ENCODE peak calls at places on chromosome X, in seven cellular contexts. X is neural crest cell, S is AG04449, A is lower leg skin, F is tibial artery, Z is cardiac muscle cell, C is PC-3. J is an unnamed sample.
A peak's percentile ranks its signal among the peaks of the same experiment; 100 is the strongest.

GRCh38 chrX:71846429-71846828 is 64.2 kb upstream of the NHSL2 start:
- DNase-seq in Z (peak; percentile 24), X (no peak), C (no peak), F (no peak), S (no peak), A (no peak), J (no peak)

GRCh38 chrX:39840141-39841126 is 257.3 kb downstream of the BCOR start:
- DNase-seq in Z (no peak), X (no peak), S (no peak), A (no peak), F (peak; percentile 26), C (no peak), J (no peak)

GRCh38 chrX:121886557-121886956 is 839.1 kb downstream of the GLUD2 start:
- DNase-seq in S (no peak), X (no peak), A (no peak), C (no peak), Z (no peak), F (no peak), J (no peak)

GRCh38 chrX:108199041-108199440 is 107.5 kb downstream of the ATG4A start:
- DNase-seq in S (no peak), Z (no peak), A (no peak), X (no peak), C (no peak), F (no peak), J (no peak)

GRCh38 chrX:115625577-115626301 is 64.8 kb downstream of the PLS3 start:
- DNase-seq in A (no peak), C (no peak), F (no peak), Z (peak; percentile 62), X (no peak), S (no peak), J (peak; percentile 10)

GRCh38 chrX:16934212-16934611 is 12.2 kb upstream of the REPS2 start:
- DNase-seq in F (no peak), S (no peak), C (no peak), A (no peak), Z (no peak), X (no peak), J (no peak)

GRCh38 chrX:111394581-111394980 is 17.4 kb downstream of the DCX start:
- DNase-seq in F (no peak), C (no peak), X (no peak), Z (no peak), A (no peak), S (no peak), J (no peak)

GRCh38 chrX:14529288-14529989 is at the start of gene GLRA2:
- DNase-seq in X (peak; percentile 49), F (no peak), Z (peak; percentile 6), C (peak; percentile 35), A (no peak), S (no peak), J (no peak)

GRCh38 chrX:147958316-147958715 is 22.8 kb upstream of the FMR1NB start:
- DNase-seq in S (no peak), A (no peak), Z (no peak), X (no peak), F (no peak), C (peak; percentile 10), J (peak; percentile 17)

GRCh38 chrX:15738686-15739016 is 581 bp downstream of the CA5B start:
- DNase-seq in C (no peak), A (no peak), X (no peak), S (no peak), F (no peak), Z (no peak), J (no peak)

GRCh38 chrX:336227-336626 is 17.6 kb upstream of the GTPBP6 start:
- DNase-seq in Z (no peak), X (no peak), S (no peak), A (no peak), C (no peak), F (no peak), J (no peak)

GRCh38 chrX:35499071-35499862 is 298.9 kb upstream of the MAGEB16 start:
- DNase-seq in F (no peak), C (no peak), A (no peak), S (no peak), X (no peak), Z (no peak), J (no peak)

GRCh38 chrX:154595559-154595958 is 10.6 kb downstream of the CTAG1A start:
- DNase-seq in X (no peak), Z (peak; percentile 1), S (no peak), F (no peak), C (peak; percentile 13), A (no peak), J (no peak)

DNA sequence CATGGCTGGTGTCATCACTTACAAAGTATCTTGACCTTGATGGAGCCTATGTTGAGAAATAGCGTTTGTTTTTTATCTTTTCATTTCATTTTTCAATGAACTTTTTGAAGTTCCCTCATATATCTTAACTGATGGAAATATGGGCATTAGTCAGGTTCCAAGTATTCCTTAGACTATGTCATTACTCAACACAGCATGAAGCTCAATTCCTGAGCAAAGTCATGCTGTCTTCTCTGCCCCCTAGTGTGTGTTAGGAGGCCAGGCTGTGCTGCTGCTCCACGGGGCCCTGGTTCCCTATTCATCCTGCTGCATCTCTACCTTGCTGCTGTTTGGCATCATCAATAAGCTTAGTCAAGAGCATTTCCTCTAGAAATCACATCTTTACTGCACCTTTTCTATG is 40.9 kb downstream of the GPR143 start:
- DNase-seq in F (no peak), S (no peak), C (no peak), Z (peak; percentile 33), X (no peak), A (no peak), J (no peak)
- TF ChIP-seq CTCF in F (no peak), S (no peak), C (no peak), Z (peak; percentile 17), X (no peak), A (no peak), J (peak; percentile 15)

GRCh38 chrX:140701480-140701879 is 8.1 kb upstream of the LINC00632 start:
- DNase-seq in C (peak; percentile 58), S (no peak), F (no peak), Z (peak; percentile 68), X (no peak), A (no peak), J (no peak)
- TF ChIP-seq CTCF in C (peak; percentile 56), S (no peak), F (peak; percentile 26), Z (peak; percentile 46), X (peak; percentile 73), A (no peak), J (peak; percentile 41)

GRCh38 chrX:139179592-139179991 is 350.9 kb upstream of the F9 start:
- DNase-seq in F (no peak), C (peak; percentile 13), Z (no peak), S (no peak), X (no peak), A (no peak), J (no peak)

DNA sequence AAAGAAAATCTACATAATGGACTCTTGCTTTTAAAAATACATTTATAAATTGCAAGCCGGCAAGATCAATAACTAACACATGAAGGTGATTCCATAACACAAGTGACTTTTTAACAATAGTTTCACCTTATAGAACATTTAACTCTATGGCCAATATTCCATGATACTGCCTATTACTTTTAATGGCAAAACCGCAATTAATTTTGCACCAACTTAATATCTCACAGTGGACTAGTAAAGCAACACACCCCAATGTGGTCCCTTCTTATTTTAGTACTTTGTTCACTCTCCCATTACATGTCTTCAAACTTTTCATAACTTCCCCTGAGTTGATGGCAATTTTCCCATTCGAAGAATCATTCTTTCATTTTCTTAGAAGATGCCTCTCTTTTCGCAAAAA is 351.6 kb upstream of the F9 start:
- DNase-seq in X (no peak), S (no peak), Z (no peak), F (no peak), C (no peak), A (no peak), J (no peak)
- TF ChIP-seq CTCF in X (no peak), S (no peak), Z (no peak), F (no peak), C (no peak), A (no peak), J (no peak)

GRCh38 chrX:7147978-7148824 is at the start of gene PUDP:
- DNase-seq in S (no peak), Z (peak; percentile 82), X (peak; percentile 85), C (peak; percentile 84), F (peak; percentile 78), A (peak; percentile 96), J (peak; percentile 40)

GRCh38 chrX:7146703-7147430 is 645 bp upstream of the STS start:
- DNase-seq in Z (peak; percentile 7), S (no peak), A (no peak), C (no peak), X (no peak), F (no peak), J (no peak)

GRCh38 chrX:7149421-7149820 is 1.5 kb upstream of the PUDP start:
- DNase-seq in S (no peak), X (no peak), Z (no peak), F (no peak), C (no peak), A (no peak), J (no peak)

GRCh38 chrX:7146026-7146702 is 1.3 kb upstream of the STS start:
- DNase-seq in C (no peak), S (no peak), X (no peak), F (no peak), Z (no peak), A (no peak), J (no peak)

GRCh38 chrX:7147431-7147977 is at the start of gene STS:
- DNase-seq in S (no peak), A (peak; percentile 88), Z (peak; percentile 46), X (peak; percentile 39), C (no peak), F (no peak), J (no peak)
- TF ChIP-seq CTCF in S (no peak), A (no peak), Z (no peak), X (no peak), C (no peak), F (no peak), J (no peak)

GRCh38 chrX:52870041-52870440 is 2.2 kb upstream of the XAGE3 start:
- DNase-seq in X (no peak), C (no peak), S (no peak), F (no peak), Z (no peak), A (no peak), J (no peak)

GRCh38 chrX:52874661-52875060 is 6.8 kb upstream of the XAGE3 start:
- DNase-seq in X (no peak), S (no peak), F (no peak), C (no peak), Z (no peak), A (no peak), J (no peak)
- TF ChIP-seq CTCF in X (no peak), S (no peak), F (no peak), C (no peak), Z (no peak), A (no peak), J (no peak)

GRCh38 chrX:131895807-131896206 is 127.3 kb upstream of the STK26 start:
- DNase-seq in S (no peak), A (no peak), F (no peak), X (no peak), C (no peak), Z (no peak), J (no peak)
- TF ChIP-seq CTCF in S (no peak), A (no peak), F (no peak), X (no peak), C (no peak), Z (no peak), J (no peak)